ENCODE peak calls at places on chromosomes 11 and 22, in eight cellular contexts. O, Q, A, G, V, U, S and B are unnamed samples.

GRCh38 chr22:49519117-49519737 is 308.4 kb downstream of the BRD1 start:
- DNase-seq in Q (no peak), V (no peak), A (no peak), O (no peak), U (no peak), G (no peak), S (no peak), B (no peak)

GRCh38 chr11:74612877-74613276 is 20.5 kb downstream of the POLD3 start:
- DNase-seq in G (no peak), U (no peak), S (no peak), O (no peak), V (no peak), A (no peak), Q (no peak), B (no peak)

GRCh38 chr11:6629892-6630631 is 10.8 kb upstream of the TPP1 start:
- DNase-seq in V (no peak), Q (peak; percentile 77), G (no peak), O (no peak), S (no peak), A (no peak), U (no peak), B (no peak)

GRCh38 chr11:111417011-111417765 is 38.1 kb upstream of the POU2AF1 start:
- DNase-seq in G (no peak), O (no peak), S (no peak), V (peak; percentile 94), A (no peak), Q (no peak), U (no peak), B (peak; percentile 84)

GRCh38 chr11:119166368-119167076 is 2.0 kb upstream of the NLRX1 start:
- DNase-seq in O (no peak), G (peak; percentile 98), S (no peak), A (no peak), Q (no peak), V (no peak), U (peak; percentile 32), B (no peak)

GRCh38 chr11:77303328-77303727 is 1.8 kb upstream of the GDPD4 start:
- DNase-seq in U (no peak), Q (no peak), A (no peak), G (no peak), V (no peak), O (no peak), S (peak; percentile 21), B (no peak)

GRCh38 chr11:63769044-63769718 is 606 bp upstream of the ZFTA start:
- DNase-seq in U (peak; percentile 21), G (no peak), S (peak; percentile 83), V (peak; percentile 55), Q (peak; percentile 79), O (no peak), A (peak; percentile 52), B (peak; percentile 47)

GRCh38 chr11:67644042-67644441 is 4.5 kb upstream of the TBX10 start:
- DNase-seq in U (no peak), G (peak; percentile 57), A (no peak), Q (no peak), S (no peak), V (peak; percentile 71), O (no peak), B (no peak)

GRCh38 chr11:2891291-2891690 is 5.7 kb upstream of the CDKN1C start:
- DNase-seq in A (no peak), Q (no peak), O (no peak), G (no peak), S (peak; percentile 67), V (no peak), U (no peak), B (no peak)

GRCh38 chr22:36998620-36999351 is 20.5 kb downstream of the TST start:
- DNase-seq in V (no peak), U (no peak), S (no peak), G (no peak), O (no peak), Q (peak; percentile 31), A (peak; percentile 50), B (no peak)
- TF ChIP-seq CTCF in V (peak; percentile 42), U (no peak), S (peak; percentile 25), G (peak; percentile 52), O (no peak), Q (peak; percentile 1), A (no peak), B (no peak)

GRCh38 chr11:62555464-62556092 is 9.0 kb upstream of the AHNAK start:
- DNase-seq in A (no peak), V (peak; percentile 52), G (no peak), O (no peak), Q (peak; percentile 71), U (no peak), S (peak; percentile 43), B (peak; percentile 72)
- H3K4me1 ChIP-seq in A (peaks cover 41% of the 10 kb centered on the region), V (peaks cover 42% of the 10 kb centered on the region), G (peaks cover 97% of the 10 kb centered on the region), O (peaks cover 100% of the 10 kb centered on the region), Q (peaks cover 51% of the 10 kb centered on the region), U (peaks cover 70% of the 10 kb centered on the region), S (peaks cover 74% of the 10 kb centered on the region), B (peaks cover 82% of the 10 kb centered on the region)

GRCh38 chr11:46127150-46127638 is 5.9 kb upstream of the PHF21A start:
- DNase-seq in S (peak; percentile 39), O (no peak), U (no peak), Q (no peak), A (no peak), V (peak; percentile 62), G (peak; percentile 81), B (peak; percentile 44)
- TF ChIP-seq CTCF in S (peak; percentile 33), O (no peak), U (no peak), Q (peak; percentile 5), A (peak; percentile 28), V (peak; percentile 73), G (peak; percentile 66), B (peak; percentile 51)

GRCh38 chr22:35609761-35610160 is 7.4 kb downstream of the MB start:
- DNase-seq in G (no peak), Q (no peak), A (no peak), U (no peak), O (no peak), S (no peak), V (no peak), B (no peak)

GRCh38 chr22:35612903-35613302 is 4.2 kb downstream of the MB start:
- DNase-seq in O (no peak), G (no peak), S (no peak), A (no peak), U (no peak), Q (peak; percentile 34), V (no peak), B (no peak)

GRCh38 chr22:35611891-35612576 is 5.1 kb downstream of the MB start:
- DNase-seq in O (no peak), S (no peak), Q (peak; percentile 14), U (no peak), A (no peak), V (peak; percentile 60), G (peak; percentile 92), B (peak; percentile 20)

GRCh38 chr22:35610741-35611140 is 6.4 kb downstream of the MB start:
- DNase-seq in S (no peak), O (no peak), G (no peak), Q (peak; percentile 8), V (no peak), U (no peak), A (no peak), B (no peak)

DNA sequence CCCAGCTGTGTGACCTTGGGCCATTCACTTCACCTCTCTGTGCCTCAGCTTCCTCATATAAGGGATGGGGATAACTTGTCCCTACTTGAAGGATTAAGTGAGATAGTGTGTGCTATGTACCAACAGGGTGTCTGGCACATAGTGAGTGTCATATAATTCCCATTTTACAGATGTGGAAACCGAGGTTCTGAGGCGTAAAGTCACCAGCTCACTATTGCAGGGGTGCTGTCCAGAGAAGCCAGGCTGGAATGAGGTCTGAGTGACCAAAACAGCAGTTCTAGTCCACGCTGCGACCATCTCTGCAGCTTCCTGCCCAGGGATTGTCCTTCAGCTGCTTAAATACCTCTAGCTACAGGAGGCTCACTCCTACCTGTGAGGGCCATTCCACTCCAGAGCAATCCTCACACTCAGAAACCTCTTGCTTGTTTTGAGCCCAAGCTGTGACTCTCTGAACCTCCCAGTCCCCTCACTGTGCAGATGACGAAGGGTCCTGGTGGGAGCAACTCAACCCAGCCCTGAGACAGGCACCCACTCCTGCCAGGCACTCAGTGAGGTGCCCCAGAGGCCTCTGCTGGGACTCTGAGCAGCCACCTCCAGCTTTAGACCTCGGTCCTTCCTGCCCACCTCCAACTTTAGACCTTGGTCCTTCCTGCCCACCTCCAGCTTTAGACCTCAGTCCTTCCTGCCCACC is 5.8 kb downstream of the MB start:
- DNase-seq in U (no peak), G (no peak), A (no peak), V (no peak), S (no peak), Q (peak; percentile 37), O (no peak), B (no peak)
- H3K4me1 ChIP-seq in U (no peaks in the 10 kb centered on the region), G (peaks cover 45% of the 10 kb centered on the region), A (no peaks in the 10 kb centered on the region), V (peaks cover 17% of the 10 kb centered on the region), S (no peaks in the 10 kb centered on the region), Q (no peaks in the 10 kb centered on the region), O (peaks cover 3% of the 10 kb centered on the region), B (peaks cover 14% of the 10 kb centered on the region)

GRCh38 chr22:22230438-22230837 is 14.1 kb upstream of the VPREB1 start:
- DNase-seq in Q (no peak), O (no peak), U (no peak), S (no peak), A (no peak), G (no peak), V (no peak), B (no peak)

GRCh38 chr22:22239311-22239939 is 5.2 kb upstream of the VPREB1 start:
- DNase-seq in A (no peak), U (no peak), O (no peak), Q (no peak), S (no peak), V (no peak), G (no peak), B (no peak)

GRCh38 chr22:22233081-22233480 is 11.5 kb upstream of the VPREB1 start:
- DNase-seq in V (no peak), O (no peak), S (no peak), G (no peak), A (no peak), U (no peak), Q (no peak), B (no peak)

GRCh38 chr22:22237521-22237920 is 7.1 kb upstream of the VPREB1 start:
- DNase-seq in S (no peak), V (no peak), Q (no peak), O (no peak), G (no peak), A (no peak), U (no peak), B (no peak)

GRCh38 chr22:22235564-22235963 is 9.0 kb upstream of the VPREB1 start:
- DNase-seq in Q (no peak), V (peak; percentile 40), O (no peak), A (no peak), S (peak; percentile 30), U (peak; percentile 22), G (peak; percentile 40), B (peak; percentile 76)
- TF ChIP-seq CTCF in Q (peak; percentile 58), V (peak; percentile 80), O (peak; percentile 23), A (peak; percentile 37), S (peak; percentile 64), U (peak; percentile 51), G (peak; percentile 44), B (peak; percentile 73)